ENCODE peak calls at places on chromosomes 5 and 9, in ten cellular contexts. One of them, this sample, is unnamed.

GRCh38 chr9:29212590-29213373 is 1639.5 kb upstream of the C9orf72 start:
- DNase-seq in activated CD4-positive, alpha-beta T cell treated with anti-CD3 and anti-CD28 coated beads for 24 hours: no peak
- DNase-seq in NCI-H446: peak
- DNase-seq in NCI-H2081 treated with DMSO at 0.1 percent for 48 hours: no peak
- DNase-seq in left ventricle myocardium superior: no peak
- DNase-seq in HTR-8/SVneo: no peak
- DNase-seq in EL: no peak
- DNase-seq in B cell: no peak
- DNase-seq in AG08396: no peak
- DNase-seq in heart left ventricle: no peak
- DNase-seq in this sample: peak

GRCh38 chr9:21967707-21968106 is 26.5 kb downstream of the CDKN2A start:
- DNase-seq in activated CD4-positive, alpha-beta T cell treated with anti-CD3 and anti-CD28 coated beads for 24 hours: no peak
- DNase-seq in NCI-H446: no peak
- DNase-seq in NCI-H2081 treated with DMSO at 0.1 percent for 48 hours: no peak
- DNase-seq in left ventricle myocardium superior: no peak
- DNase-seq in HTR-8/SVneo: no peak
- DNase-seq in EL: no peak
- DNase-seq in B cell: no peak
- DNase-seq in AG08396: no peak
- DNase-seq in heart left ventricle: no peak
- DNase-seq in this sample: no peak

GRCh38 chr9:97507585-97507984 is 6.1 kb downstream of the TMOD1 start:
- DNase-seq in activated CD4-positive, alpha-beta T cell treated with anti-CD3 and anti-CD28 coated beads for 24 hours: no peak
- DNase-seq in NCI-H446: no peak
- DNase-seq in NCI-H2081 treated with DMSO at 0.1 percent for 48 hours: no peak
- DNase-seq in left ventricle myocardium superior: no peak
- DNase-seq in HTR-8/SVneo: no peak
- DNase-seq in EL: no peak
- DNase-seq in B cell: no peak
- DNase-seq in AG08396: no peak
- DNase-seq in heart left ventricle: no peak
- DNase-seq in this sample: no peak

GRCh38 chr5:143456952-143457547 is 53.6 kb upstream of the NR3C1 start:
- DNase-seq in activated CD4-positive, alpha-beta T cell treated with anti-CD3 and anti-CD28 coated beads for 24 hours: no peak
- DNase-seq in NCI-H446: no peak
- DNase-seq in NCI-H2081 treated with DMSO at 0.1 percent for 48 hours: no peak
- DNase-seq in left ventricle myocardium superior: no peak
- DNase-seq in HTR-8/SVneo: peak
- DNase-seq in EL: peak
- DNase-seq in B cell: no peak
- DNase-seq in AG08396: peak
- DNase-seq in heart left ventricle: no peak
- DNase-seq in this sample: no peak

GRCh38 chr5:162593881-162594280 is 526.3 kb downstream of the GABRG2 start:
- DNase-seq in activated CD4-positive, alpha-beta T cell treated with anti-CD3 and anti-CD28 coated beads for 24 hours: no peak
- DNase-seq in NCI-H446: no peak
- DNase-seq in NCI-H2081 treated with DMSO at 0.1 percent for 48 hours: no peak
- DNase-seq in left ventricle myocardium superior: no peak
- DNase-seq in HTR-8/SVneo: no peak
- DNase-seq in EL: no peak
- DNase-seq in B cell: no peak
- DNase-seq in AG08396: no peak
- DNase-seq in heart left ventricle: no peak
- DNase-seq in this sample: no peak

GRCh38 chr9:104861406-104861805 is 66.5 kb downstream of the ABCA1 start:
- DNase-seq in activated CD4-positive, alpha-beta T cell treated with anti-CD3 and anti-CD28 coated beads for 24 hours: no peak
- DNase-seq in NCI-H446: no peak
- DNase-seq in NCI-H2081 treated with DMSO at 0.1 percent for 48 hours: no peak
- DNase-seq in left ventricle myocardium superior: no peak
- DNase-seq in HTR-8/SVneo: no peak
- DNase-seq in EL: no peak
- DNase-seq in B cell: no peak
- DNase-seq in AG08396: no peak
- DNase-seq in heart left ventricle: no peak
- DNase-seq in this sample: no peak

GRCh38 chr9:134678671-134679443 is 37.3 kb downstream of the COL5A1 start:
- DNase-seq in activated CD4-positive, alpha-beta T cell treated with anti-CD3 and anti-CD28 coated beads for 24 hours: no peak
- DNase-seq in NCI-H446: no peak
- DNase-seq in NCI-H2081 treated with DMSO at 0.1 percent for 48 hours: no peak
- DNase-seq in left ventricle myocardium superior: peak
- DNase-seq in HTR-8/SVneo: no peak
- DNase-seq in EL: no peak
- DNase-seq in B cell: no peak
- DNase-seq in AG08396: no peak
- DNase-seq in heart left ventricle: no peak
- DNase-seq in this sample: no peak

GRCh38 chr5:80070338-80071056 is 35.3 kb downstream of the THBS4 start:
- DNase-seq in activated CD4-positive, alpha-beta T cell treated with anti-CD3 and anti-CD28 coated beads for 24 hours: no peak
- DNase-seq in NCI-H446: no peak
- DNase-seq in NCI-H2081 treated with DMSO at 0.1 percent for 48 hours: no peak
- DNase-seq in left ventricle myocardium superior: no peak
- DNase-seq in HTR-8/SVneo: no peak
- DNase-seq in EL: peak
- DNase-seq in B cell: no peak
- DNase-seq in AG08396: no peak
- DNase-seq in heart left ventricle: no peak
- DNase-seq in this sample: no peak

GRCh38 chr9:111983484-111983908 is 86.9 kb downstream of the UGCG start:
- DNase-seq in activated CD4-positive, alpha-beta T cell treated with anti-CD3 and anti-CD28 coated beads for 24 hours: no peak
- DNase-seq in NCI-H446: no peak
- DNase-seq in NCI-H2081 treated with DMSO at 0.1 percent for 48 hours: no peak
- DNase-seq in left ventricle myocardium superior: no peak
- DNase-seq in HTR-8/SVneo: no peak
- DNase-seq in EL: no peak
- DNase-seq in B cell: peak
- DNase-seq in AG08396: no peak
- DNase-seq in heart left ventricle: no peak
- DNase-seq in this sample: peak

GRCh38 chr5:61277190-61277589 is 54.9 kb upstream of the ZSWIM6 start:
- DNase-seq in activated CD4-positive, alpha-beta T cell treated with anti-CD3 and anti-CD28 coated beads for 24 hours: no peak
- DNase-seq in NCI-H446: no peak
- DNase-seq in NCI-H2081 treated with DMSO at 0.1 percent for 48 hours: no peak
- DNase-seq in left ventricle myocardium superior: no peak
- DNase-seq in HTR-8/SVneo: peak
- DNase-seq in EL: peak
- DNase-seq in B cell: no peak
- DNase-seq in AG08396: no peak
- DNase-seq in heart left ventricle: no peak
- DNase-seq in this sample: peak

GRCh38 chr9:113187935-113188595 is 33.0 kb downstream of the FKBP15 start:
- DNase-seq in activated CD4-positive, alpha-beta T cell treated with anti-CD3 and anti-CD28 coated beads for 24 hours: no peak
- DNase-seq in NCI-H446: no peak
- DNase-seq in NCI-H2081 treated with DMSO at 0.1 percent for 48 hours: no peak
- DNase-seq in left ventricle myocardium superior: peak
- DNase-seq in HTR-8/SVneo: peak
- DNase-seq in EL: peak
- DNase-seq in B cell: no peak
- DNase-seq in AG08396: peak
- DNase-seq in heart left ventricle: peak
- DNase-seq in this sample: no peak

GRCh38 chr9:129539446-129539845 is 81.5 kb downstream of the C9orf50 start:
- DNase-seq in activated CD4-positive, alpha-beta T cell treated with anti-CD3 and anti-CD28 coated beads for 24 hours: no peak
- DNase-seq in NCI-H446: no peak
- DNase-seq in NCI-H2081 treated with DMSO at 0.1 percent for 48 hours: no peak
- DNase-seq in left ventricle myocardium superior: no peak
- DNase-seq in HTR-8/SVneo: no peak
- DNase-seq in EL: no peak
- DNase-seq in B cell: no peak
- DNase-seq in AG08396: no peak
- DNase-seq in heart left ventricle: no peak
- DNase-seq in this sample: no peak